ENCODE peak calls at places on chromosomes 11 and 22, in eight cellular contexts. One of them, this sample, is unnamed.

GRCh38 chr11:130827697-130828377 is 88.4 kb downstream of the SNX19 start:
- DNase-seq in H1: peak
- DNase-seq in A549: peak
- DNase-seq in K562: peak
- DNase-seq in HepG2: peak
- DNase-seq in GM12878: no peak
- DNase-seq in HCT116: peak
- DNase-seq in IMR-90: peak
- DNase-seq in this sample: peak

GRCh38 chr22:44196241-44196640 is 15.5 kb downstream of the PARVG start:
- DNase-seq in GM12878: no peak
- DNase-seq in HepG2: no peak
- DNase-seq in H1: no peak
- DNase-seq in A549: no peak
- DNase-seq in K562: no peak
- DNase-seq in IMR-90: no peak
- DNase-seq in HCT116: no peak
- DNase-seq in this sample: no peak

GRCh38 chr11:3022300-3022967 is 30.3 kb upstream of the NAP1L4 start:
- DNase-seq in H1: no peak
- DNase-seq in A549: no peak
- DNase-seq in HepG2: no peak
- DNase-seq in GM12878: peak
- DNase-seq in K562: no peak
- DNase-seq in IMR-90: peak
- DNase-seq in HCT116: no peak
- DNase-seq in this sample: no peak

GRCh38 chr11:4495487-4495886 is 13.0 kb downstream of the OR52K1 start:
- DNase-seq in IMR-90: no peak
- DNase-seq in A549: no peak
- DNase-seq in H1: no peak
- DNase-seq in K562: no peak
- DNase-seq in GM12878: no peak
- DNase-seq in HCT116: no peak
- DNase-seq in HepG2: no peak
- DNase-seq in this sample: no peak

GRCh38 chr22:21015051-21016006 is at the start of gene P2RX6:
- DNase-seq in HCT116: no peak
- DNase-seq in A549: no peak
- DNase-seq in GM12878: no peak
- DNase-seq in K562: peak
- DNase-seq in HepG2: no peak
- DNase-seq in H1: no peak
- DNase-seq in IMR-90: peak
- DNase-seq in this sample: no peak

GRCh38 chr11:80955588-80955987 is 1514.8 kb upstream of the TENM4 start:
- DNase-seq in K562: no peak
- DNase-seq in HepG2: no peak
- DNase-seq in A549: no peak
- DNase-seq in HCT116: no peak
- DNase-seq in IMR-90: no peak
- DNase-seq in GM12878: no peak
- DNase-seq in H1: no peak
- DNase-seq in this sample: no peak

GRCh38 chr11:7927635-7928034 is 3.4 kb downstream of the OR10A6 start:
- DNase-seq in HepG2: no peak
- DNase-seq in HCT116: no peak
- DNase-seq in IMR-90: peak
- DNase-seq in H1: no peak
- DNase-seq in A549: no peak
- DNase-seq in K562: no peak
- DNase-seq in GM12878: no peak
- DNase-seq in this sample: no peak

GRCh38 chr11:86537541-86538222 is 134.7 kb downstream of the ME3 start:
- DNase-seq in HepG2: no peak
- DNase-seq in IMR-90: no peak
- DNase-seq in GM12878: no peak
- DNase-seq in K562: no peak
- DNase-seq in A549: peak
- DNase-seq in H1: no peak
- DNase-seq in HCT116: peak
- DNase-seq in this sample: peak

GRCh38 chr11:44371706-44372105 is 61.8 kb upstream of the ALX4 start:
- DNase-seq in HCT116: no peak
- DNase-seq in H1: no peak
- DNase-seq in HepG2: no peak
- DNase-seq in IMR-90: no peak
- DNase-seq in A549: no peak
- DNase-seq in K562: no peak
- DNase-seq in GM12878: no peak
- DNase-seq in this sample: no peak

GRCh38 chr11:809287-810039 is at the start of gene RPLP2:
- DNase-seq in H1: peak
- DNase-seq in K562: peak
- DNase-seq in HCT116: peak
- DNase-seq in A549: peak
- DNase-seq in HepG2: peak
- DNase-seq in IMR-90: peak
- DNase-seq in GM12878: peak
- DNase-seq in this sample: peak
- TF ChIP-seq POLR2A in H1: no peak
- TF ChIP-seq POLR2A in K562: peak
- TF ChIP-seq POLR2A in HCT116: peak
- TF ChIP-seq POLR2A in A549: peak
- TF ChIP-seq POLR2A in HepG2: no peak
- TF ChIP-seq POLR2A in IMR-90: peak
- TF ChIP-seq POLR2A in GM12878: peak
- TF ChIP-seq POLR2A in this sample: peak

GRCh38 chr11:117315285-117316196 is 515 bp downstream of the BACE1 start:
- DNase-seq in A549: no peak
- DNase-seq in H1: no peak
- DNase-seq in K562: no peak
- DNase-seq in IMR-90: no peak
- DNase-seq in HCT116: no peak
- DNase-seq in HepG2: no peak
- DNase-seq in GM12878: no peak
- DNase-seq in this sample: peak
- H3K27ac ChIP-seq in A549: peak
- H3K27ac ChIP-seq in H1: no peak
- H3K27ac ChIP-seq in K562: no peak
- H3K27ac ChIP-seq in IMR-90: peak
- H3K27ac ChIP-seq in HCT116: peak
- H3K27ac ChIP-seq in HepG2: no peak
- H3K27ac ChIP-seq in GM12878: no peak
- H3K27ac ChIP-seq in this sample: peak

GRCh38 chr11:12111482-12112149 is 1.2 kb downstream of the MICAL2 start:
- DNase-seq in HCT116: no peak
- DNase-seq in HepG2: no peak
- DNase-seq in GM12878: no peak
- DNase-seq in IMR-90: peak
- DNase-seq in H1: no peak
- DNase-seq in K562: no peak
- DNase-seq in A549: no peak
- DNase-seq in this sample: no peak

GRCh38 chr11:12114487-12115033 is 4.2 kb downstream of the MICAL2 start:
- DNase-seq in A549: no peak
- DNase-seq in HepG2: no peak
- DNase-seq in GM12878: no peak
- DNase-seq in HCT116: no peak
- DNase-seq in K562: peak
- DNase-seq in H1: no peak
- DNase-seq in IMR-90: peak
- DNase-seq in this sample: peak

GRCh38 chr11:12112150-12112520 is 1.7 kb downstream of the MICAL2 start:
- DNase-seq in HepG2: no peak
- DNase-seq in HCT116: no peak
- DNase-seq in H1: no peak
- DNase-seq in A549: no peak
- DNase-seq in IMR-90: no peak
- DNase-seq in GM12878: no peak
- DNase-seq in K562: no peak
- DNase-seq in this sample: no peak

GRCh38 chr11:12112731-12113130 is 2.3 kb downstream of the MICAL2 start:
- DNase-seq in K562: no peak
- DNase-seq in IMR-90: no peak
- DNase-seq in A549: no peak
- DNase-seq in HCT116: no peak
- DNase-seq in HepG2: no peak
- DNase-seq in GM12878: no peak
- DNase-seq in H1: no peak
- DNase-seq in this sample: no peak

DNA sequence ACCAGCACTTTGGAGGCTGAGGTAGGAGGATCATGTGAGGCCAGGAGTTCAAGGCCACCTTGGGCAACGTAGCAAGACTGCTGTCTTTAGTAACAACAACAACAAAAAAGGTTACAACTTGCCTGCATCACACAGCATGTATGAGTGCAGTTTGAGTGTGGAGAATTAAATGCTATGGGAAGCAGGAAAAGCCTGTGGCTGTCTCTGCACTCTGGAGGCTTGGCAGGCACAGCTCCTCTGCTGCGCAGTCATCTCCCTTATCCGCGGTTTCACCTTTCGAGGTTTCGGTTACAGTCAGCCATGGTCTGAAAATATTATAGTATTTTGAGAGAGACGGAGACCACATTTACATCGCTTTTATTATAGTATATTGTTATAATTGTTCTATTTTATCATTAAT is 2.9 kb downstream of the MICAL2 start:
- DNase-seq in GM12878: no peak
- DNase-seq in HCT116: no peak
- DNase-seq in A549: no peak
- DNase-seq in IMR-90: peak
- DNase-seq in K562: no peak
- DNase-seq in H1: no peak
- DNase-seq in HepG2: no peak
- DNase-seq in this sample: no peak
- H3K4me2 ChIP-seq in GM12878: no peak
- H3K4me2 ChIP-seq in HCT116: no peak
- H3K4me2 ChIP-seq in A549: peak
- H3K4me2 ChIP-seq in IMR-90: peak
- H3K4me2 ChIP-seq in K562: peak
- H3K4me2 ChIP-seq in H1: no peak
- H3K4me2 ChIP-seq in HepG2: no peak
- H3K4me2 ChIP-seq in this sample: peak

GRCh38 chr11:88329563-88330250 is 7.8 kb downstream of the CTSC start:
- DNase-seq in K562: no peak
- DNase-seq in GM12878: no peak
- DNase-seq in HCT116: no peak
- DNase-seq in H1: no peak
- DNase-seq in A549: no peak
- DNase-seq in IMR-90: no peak
- DNase-seq in HepG2: no peak
- DNase-seq in this sample: no peak
- TF ChIP-seq POLR2A in K562: no peak
- TF ChIP-seq POLR2A in GM12878: peak
- TF ChIP-seq POLR2A in HCT116: no peak
- TF ChIP-seq POLR2A in H1: peak
- TF ChIP-seq POLR2A in A549: no peak
- TF ChIP-seq POLR2A in IMR-90: no peak
- TF ChIP-seq POLR2A in HepG2: no peak
- TF ChIP-seq POLR2A in this sample: no peak

DNA sequence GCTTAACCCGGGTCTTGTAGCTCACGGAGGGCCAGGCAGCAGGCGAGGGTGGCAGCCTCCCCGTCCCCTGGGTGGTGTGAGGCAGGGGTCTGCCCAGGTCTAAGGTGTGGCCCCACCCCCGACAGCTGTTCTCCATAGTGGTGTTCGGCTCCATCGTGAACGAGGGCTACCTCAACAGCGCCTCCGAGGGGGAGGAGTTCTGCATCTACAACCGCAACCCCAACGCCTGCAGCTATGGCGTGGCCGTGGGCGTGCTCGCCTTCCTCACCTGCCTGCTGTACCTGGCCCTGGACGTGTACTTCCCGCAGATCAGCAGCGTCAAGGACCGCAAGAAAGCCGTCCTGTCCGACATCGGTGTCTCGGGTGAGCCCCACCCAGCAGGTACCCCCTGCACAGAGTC is 24.4 kb downstream of the SYNGR1 start:
- DNase-seq in A549: no peak
- DNase-seq in H1: no peak
- DNase-seq in IMR-90: no peak
- DNase-seq in K562: no peak
- DNase-seq in GM12878: no peak
- DNase-seq in HepG2: no peak
- DNase-seq in HCT116: no peak
- DNase-seq in this sample: no peak
- H3K27ac ChIP-seq in A549: no peak
- H3K27ac ChIP-seq in H1: no peak
- H3K27ac ChIP-seq in IMR-90: no peak
- H3K27ac ChIP-seq in K562: no peak
- H3K27ac ChIP-seq in GM12878: no peak
- H3K27ac ChIP-seq in HepG2: no peak
- H3K27ac ChIP-seq in HCT116: no peak
- H3K27ac ChIP-seq in this sample: no peak

DNA sequence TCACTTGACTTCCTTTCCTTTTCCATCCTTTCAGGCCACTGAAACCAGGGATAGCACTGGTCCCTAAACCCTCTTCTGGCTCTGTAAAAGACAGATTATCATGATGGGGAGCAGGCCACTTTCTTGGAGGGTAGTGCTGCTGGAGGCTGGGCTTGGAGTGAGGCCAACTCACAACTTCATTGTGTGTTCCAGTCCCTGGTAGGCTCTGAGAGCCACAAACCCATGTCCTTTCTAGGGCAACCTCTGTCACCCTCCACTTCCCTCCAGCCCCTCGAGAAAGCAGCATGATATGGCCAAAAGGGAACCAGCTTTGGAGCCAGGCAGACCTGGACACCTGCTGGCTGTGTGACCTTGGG is 2.3 kb downstream of the TKFC start:
- DNase-seq in HepG2: no peak
- DNase-seq in H1: no peak
- DNase-seq in GM12878: no peak
- DNase-seq in IMR-90: no peak
- DNase-seq in A549: no peak
- DNase-seq in K562: peak
- DNase-seq in HCT116: no peak
- DNase-seq in this sample: no peak
- H3K4me2 ChIP-seq in HepG2: peak
- H3K4me2 ChIP-seq in H1: no peak
- H3K4me2 ChIP-seq in GM12878: no peak
- H3K4me2 ChIP-seq in IMR-90: no peak
- H3K4me2 ChIP-seq in A549: no peak
- H3K4me2 ChIP-seq in K562: peak
- H3K4me2 ChIP-seq in HCT116: peak
- H3K4me2 ChIP-seq in this sample: no peak